ENCODE peak calls at places on chromosomes 7 and 10, in nine cellular contexts. One of them, this sample, is unnamed. For H3K9me3, the result is how much of the 10 kb centered on the place peaks cover.

GRCh38 chr7:96388620-96389383 is 66.9 kb upstream of the SLC25A13 start:
- DNase-seq in stomach: no peak
- DNase-seq in AG04450: peak
- DNase-seq in cardiac muscle cell: no peak
- DNase-seq in ascending aorta: no peak
- DNase-seq in PC-9: no peak
- DNase-seq in CD8-positive, alpha-beta memory T cell: no peak
- DNase-seq in mammary epithelial cell: peak
- DNase-seq in upper lobe of right lung: no peak
- DNase-seq in this sample: peak

GRCh38 chr7:5646846-5647245 is 134.6 kb downstream of the RNF216 start:
- DNase-seq in stomach: no peak
- DNase-seq in AG04450: peak
- DNase-seq in cardiac muscle cell: no peak
- DNase-seq in ascending aorta: no peak
- DNase-seq in PC-9: no peak
- DNase-seq in CD8-positive, alpha-beta memory T cell: no peak
- DNase-seq in mammary epithelial cell: peak
- DNase-seq in upper lobe of right lung: no peak
- DNase-seq in this sample: no peak

GRCh38 chr10:77715536-77715935 is 77.9 kb upstream of the KCNMA1 start:
- DNase-seq in stomach: no peak
- DNase-seq in AG04450: no peak
- DNase-seq in cardiac muscle cell: no peak
- DNase-seq in ascending aorta: no peak
- DNase-seq in PC-9: no peak
- DNase-seq in CD8-positive, alpha-beta memory T cell: no peak
- DNase-seq in mammary epithelial cell: no peak
- DNase-seq in upper lobe of right lung: no peak
- DNase-seq in this sample: no peak

GRCh38 chr10:90125406-90125805 is 424.0 kb downstream of the KIF20B start:
- DNase-seq in stomach: no peak
- DNase-seq in AG04450: no peak
- DNase-seq in cardiac muscle cell: no peak
- DNase-seq in ascending aorta: no peak
- DNase-seq in PC-9: no peak
- DNase-seq in CD8-positive, alpha-beta memory T cell: no peak
- DNase-seq in mammary epithelial cell: no peak
- DNase-seq in upper lobe of right lung: no peak
- DNase-seq in this sample: no peak

GRCh38 chr10:128316925-128317324 is 190.7 kb upstream of the MKI67 start:
- DNase-seq in stomach: no peak
- DNase-seq in AG04450: no peak
- DNase-seq in cardiac muscle cell: no peak
- DNase-seq in ascending aorta: no peak
- DNase-seq in PC-9: no peak
- DNase-seq in CD8-positive, alpha-beta memory T cell: no peak
- DNase-seq in mammary epithelial cell: no peak
- DNase-seq in upper lobe of right lung: no peak
- DNase-seq in this sample: no peak

GRCh38 chr10:130127612-130128607 is 8.3 kb upstream of the GLRX3 start:
- DNase-seq in stomach: peak
- DNase-seq in AG04450: peak
- DNase-seq in cardiac muscle cell: peak
- DNase-seq in ascending aorta: no peak
- DNase-seq in PC-9: peak
- DNase-seq in CD8-positive, alpha-beta memory T cell: peak
- DNase-seq in mammary epithelial cell: peak
- DNase-seq in upper lobe of right lung: no peak
- DNase-seq in this sample: peak

GRCh38 chr7:105210721-105211205 is 178.0 kb downstream of the SRPK2 start:
- DNase-seq in stomach: peak
- DNase-seq in AG04450: no peak
- DNase-seq in cardiac muscle cell: peak
- DNase-seq in ascending aorta: no peak
- DNase-seq in PC-9: no peak
- DNase-seq in CD8-positive, alpha-beta memory T cell: no peak
- DNase-seq in mammary epithelial cell: no peak
- DNase-seq in upper lobe of right lung: no peak
- DNase-seq in this sample: no peak

GRCh38 chr10:63206997-63207952 is 74.1 kb downstream of the NRBF2 start:
- DNase-seq in stomach: no peak
- DNase-seq in AG04450: peak
- DNase-seq in cardiac muscle cell: peak
- DNase-seq in ascending aorta: no peak
- DNase-seq in PC-9: no peak
- DNase-seq in CD8-positive, alpha-beta memory T cell: no peak
- DNase-seq in mammary epithelial cell: peak
- DNase-seq in upper lobe of right lung: no peak
- DNase-seq in this sample: no peak

GRCh38 chr10:126135177-126135576 is 238.8 kb downstream of the FANK1 start:
- DNase-seq in stomach: no peak
- DNase-seq in AG04450: no peak
- DNase-seq in cardiac muscle cell: no peak
- DNase-seq in ascending aorta: no peak
- DNase-seq in PC-9: no peak
- DNase-seq in CD8-positive, alpha-beta memory T cell: no peak
- DNase-seq in mammary epithelial cell: no peak
- DNase-seq in upper lobe of right lung: no peak
- DNase-seq in this sample: peak

GRCh38 chr10:25633542-25633941 is 300.5 kb upstream of the MYO3A start:
- DNase-seq in stomach: no peak
- DNase-seq in AG04450: no peak
- DNase-seq in cardiac muscle cell: no peak
- DNase-seq in ascending aorta: no peak
- DNase-seq in PC-9: no peak
- DNase-seq in CD8-positive, alpha-beta memory T cell: no peak
- DNase-seq in mammary epithelial cell: no peak
- DNase-seq in upper lobe of right lung: no peak
- DNase-seq in this sample: no peak

GRCh38 chr10:4130685-4131084 is 345.7 kb upstream of the KLF6 start:
- DNase-seq in stomach: no peak
- DNase-seq in AG04450: no peak
- DNase-seq in cardiac muscle cell: no peak
- DNase-seq in ascending aorta: no peak
- DNase-seq in PC-9: no peak
- DNase-seq in CD8-positive, alpha-beta memory T cell: peak
- DNase-seq in mammary epithelial cell: no peak
- DNase-seq in upper lobe of right lung: no peak
- DNase-seq in this sample: no peak

DNA sequence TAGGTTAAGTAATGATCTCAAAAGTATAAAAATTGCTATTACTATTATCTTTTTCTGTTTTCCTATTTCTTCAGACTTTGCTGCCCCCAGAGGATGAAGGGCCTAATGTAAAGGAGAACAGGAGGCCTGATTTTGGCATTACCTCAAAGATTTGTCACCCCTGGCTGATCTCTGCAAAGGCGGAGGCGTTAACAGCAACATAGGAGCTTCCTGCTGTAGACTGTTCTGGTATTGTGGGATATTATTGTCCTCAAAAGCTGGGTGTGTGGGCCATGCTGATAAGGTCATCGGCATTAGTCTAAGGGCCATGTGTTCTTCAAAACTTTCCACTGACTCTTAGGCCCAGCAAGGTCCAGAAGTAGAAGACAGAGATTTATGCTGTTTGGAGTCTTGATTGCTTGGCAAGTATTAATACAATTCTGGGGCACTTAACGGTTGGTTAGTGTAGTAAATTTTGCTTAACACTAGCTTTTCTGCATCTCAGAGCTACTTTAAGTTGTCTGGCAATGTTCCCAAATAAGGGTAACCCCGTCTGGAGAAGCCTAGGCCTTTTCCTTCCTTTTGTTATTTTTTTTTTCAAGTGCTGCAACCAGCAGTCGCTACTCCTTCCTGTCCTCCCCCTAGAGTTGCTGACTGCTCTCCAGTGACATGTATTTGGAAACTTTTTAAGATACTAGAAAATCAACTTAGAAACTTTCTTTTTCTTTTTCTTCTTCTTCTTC is 14.0 kb upstream of the ENTPD1 start:
- DNase-seq in stomach: no peak
- DNase-seq in AG04450: no peak
- DNase-seq in cardiac muscle cell: peak
- DNase-seq in ascending aorta: no peak
- DNase-seq in PC-9: no peak
- DNase-seq in CD8-positive, alpha-beta memory T cell: no peak
- DNase-seq in mammary epithelial cell: peak
- DNase-seq in upper lobe of right lung: no peak
- DNase-seq in this sample: no peak
- H3K27ac ChIP-seq in stomach: peak
- H3K27ac ChIP-seq in AG04450: no peak
- H3K27ac ChIP-seq in cardiac muscle cell: peak
- H3K27ac ChIP-seq in ascending aorta: peak
- H3K27ac ChIP-seq in PC-9: no peak
- H3K27ac ChIP-seq in CD8-positive, alpha-beta memory T cell: no peak
- H3K27ac ChIP-seq in mammary epithelial cell: no peak
- H3K27ac ChIP-seq in upper lobe of right lung: peak
- H3K27ac ChIP-seq in this sample: no peak

DNA sequence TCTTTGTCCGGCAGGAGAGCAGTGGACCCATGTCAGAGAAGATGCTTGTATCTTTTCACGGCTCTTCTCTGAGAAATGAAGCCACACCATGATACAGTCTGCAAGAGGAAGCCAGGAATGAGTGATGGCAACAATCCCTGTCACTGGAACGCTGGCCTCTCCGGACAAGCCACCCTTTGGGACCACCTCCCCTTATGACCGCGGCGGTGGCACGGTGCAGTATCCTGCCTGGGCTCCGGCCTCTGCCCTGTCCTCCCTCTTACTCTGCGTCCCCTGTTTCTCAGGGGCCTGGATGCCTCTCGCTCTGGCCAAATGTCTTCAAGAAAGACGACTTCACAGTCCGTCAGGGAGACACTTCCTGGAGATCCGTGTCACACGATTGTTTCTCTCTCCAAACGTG is 370.5 kb downstream of the ZNF716 start:
- DNase-seq in stomach: no peak
- DNase-seq in AG04450: no peak
- DNase-seq in cardiac muscle cell: no peak
- DNase-seq in ascending aorta: no peak
- DNase-seq in PC-9: no peak
- DNase-seq in CD8-positive, alpha-beta memory T cell: no peak
- DNase-seq in mammary epithelial cell: no peak
- DNase-seq in upper lobe of right lung: no peak
- DNase-seq in this sample: no peak
- H3K9me3 ChIP-seq in stomach: half or more
- H3K9me3 ChIP-seq in AG04450: half or more
- H3K9me3 ChIP-seq in cardiac muscle cell: under half
- H3K9me3 ChIP-seq in ascending aorta: under half
- H3K9me3 ChIP-seq in PC-9: under half
- H3K9me3 ChIP-seq in CD8-positive, alpha-beta memory T cell: under half
- H3K9me3 ChIP-seq in mammary epithelial cell: under half
- H3K9me3 ChIP-seq in upper lobe of right lung: under half
- H3K9me3 ChIP-seq in this sample: under half

GRCh38 chr7:98283127-98283886 is 1.8 kb downstream of the BRI3 start:
- DNase-seq in stomach: peak
- DNase-seq in AG04450: no peak
- DNase-seq in cardiac muscle cell: no peak
- DNase-seq in ascending aorta: peak
- DNase-seq in PC-9: peak
- DNase-seq in CD8-positive, alpha-beta memory T cell: no peak
- DNase-seq in mammary epithelial cell: no peak
- DNase-seq in upper lobe of right lung: peak
- DNase-seq in this sample: no peak

GRCh38 chr7:98286093-98286525 is 4.6 kb downstream of the BRI3 start:
- DNase-seq in stomach: peak
- DNase-seq in AG04450: no peak
- DNase-seq in cardiac muscle cell: no peak
- DNase-seq in ascending aorta: peak
- DNase-seq in PC-9: peak
- DNase-seq in CD8-positive, alpha-beta memory T cell: no peak
- DNase-seq in mammary epithelial cell: peak
- DNase-seq in upper lobe of right lung: peak
- DNase-seq in this sample: peak

GRCh38 chr7:98285132-98286092 is 3.9 kb downstream of the BRI3 start:
- DNase-seq in stomach: no peak
- DNase-seq in AG04450: no peak
- DNase-seq in cardiac muscle cell: no peak
- DNase-seq in ascending aorta: no peak
- DNase-seq in PC-9: no peak
- DNase-seq in CD8-positive, alpha-beta memory T cell: no peak
- DNase-seq in mammary epithelial cell: no peak
- DNase-seq in upper lobe of right lung: no peak
- DNase-seq in this sample: no peak

GRCh38 chr7:98283887-98284222 is 2.4 kb downstream of the BRI3 start:
- DNase-seq in stomach: no peak
- DNase-seq in AG04450: no peak
- DNase-seq in cardiac muscle cell: no peak
- DNase-seq in ascending aorta: no peak
- DNase-seq in PC-9: no peak
- DNase-seq in CD8-positive, alpha-beta memory T cell: no peak
- DNase-seq in mammary epithelial cell: no peak
- DNase-seq in upper lobe of right lung: peak
- DNase-seq in this sample: no peak

DNA sequence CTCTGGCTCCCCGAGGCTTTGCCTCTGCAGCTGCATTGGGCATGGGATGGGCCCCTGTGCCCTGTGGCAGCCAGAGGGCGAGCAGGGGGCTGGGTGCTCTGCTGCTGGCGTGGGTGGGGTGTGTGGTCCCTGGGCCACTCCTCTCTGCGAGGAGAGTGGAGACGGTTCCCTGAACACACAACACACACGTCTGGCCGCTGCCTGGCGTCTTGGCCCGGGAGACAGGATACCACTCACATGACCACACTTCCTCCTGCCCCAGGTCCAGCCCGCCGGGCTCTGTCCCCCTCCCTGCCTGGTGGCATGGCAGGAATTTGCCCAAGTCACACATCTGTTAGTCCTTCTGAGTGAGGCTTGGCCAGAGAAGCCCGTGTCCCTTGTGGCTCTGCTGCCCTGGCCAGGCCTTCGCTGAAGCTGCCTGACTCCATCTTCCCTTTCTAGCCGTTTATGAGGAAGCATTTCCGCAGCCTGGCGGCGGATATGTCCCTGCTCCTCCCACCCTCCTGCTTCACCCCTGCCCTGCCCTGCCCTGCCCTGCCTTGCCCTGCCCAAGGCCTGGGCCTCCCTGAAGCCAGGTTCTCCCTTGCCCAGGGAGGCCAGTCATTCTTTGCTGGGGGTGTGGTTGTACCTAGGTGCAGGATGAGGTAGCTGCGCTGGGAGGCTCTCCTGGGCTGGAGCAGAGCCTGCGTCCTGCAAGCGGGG is 3.0 kb downstream of the BRI3 start:
- DNase-seq in stomach: peak
- DNase-seq in AG04450: no peak
- DNase-seq in cardiac muscle cell: no peak
- DNase-seq in ascending aorta: peak
- DNase-seq in PC-9: peak
- DNase-seq in CD8-positive, alpha-beta memory T cell: no peak
- DNase-seq in mammary epithelial cell: peak
- DNase-seq in upper lobe of right lung: peak
- DNase-seq in this sample: peak
- H3K27ac ChIP-seq in stomach: peak
- H3K27ac ChIP-seq in AG04450: peak
- H3K27ac ChIP-seq in cardiac muscle cell: peak
- H3K27ac ChIP-seq in ascending aorta: peak
- H3K27ac ChIP-seq in PC-9: peak
- H3K27ac ChIP-seq in CD8-positive, alpha-beta memory T cell: no peak
- H3K27ac ChIP-seq in mammary epithelial cell: no peak
- H3K27ac ChIP-seq in upper lobe of right lung: peak
- H3K27ac ChIP-seq in this sample: peak

DNA sequence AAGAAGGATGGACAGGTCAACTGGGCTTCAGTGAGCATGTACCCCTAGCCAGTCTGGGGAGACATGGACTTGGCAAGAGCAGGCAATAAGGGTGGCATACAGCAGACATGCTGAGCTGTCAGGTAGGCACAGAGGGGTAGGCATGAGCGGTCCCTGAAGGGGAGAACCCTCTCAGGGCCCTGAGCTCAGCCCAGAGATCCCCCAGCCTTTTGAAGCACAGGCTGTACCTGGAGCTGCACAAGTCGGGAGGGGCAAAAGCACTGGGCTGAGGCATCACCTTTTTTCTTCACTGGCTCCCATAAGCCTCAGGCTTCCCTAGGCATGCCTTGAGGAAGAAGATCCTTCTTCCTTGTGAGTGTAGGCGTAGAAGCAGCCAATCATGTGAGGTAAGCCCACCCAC is 42.3 kb downstream of the ZNF727 start:
- DNase-seq in stomach: no peak
- DNase-seq in AG04450: no peak
- DNase-seq in cardiac muscle cell: no peak
- DNase-seq in ascending aorta: no peak
- DNase-seq in PC-9: no peak
- DNase-seq in CD8-positive, alpha-beta memory T cell: no peak
- DNase-seq in mammary epithelial cell: no peak
- DNase-seq in upper lobe of right lung: no peak
- DNase-seq in this sample: no peak
- H3K9me3 ChIP-seq in stomach: half or more
- H3K9me3 ChIP-seq in AG04450: half or more
- H3K9me3 ChIP-seq in cardiac muscle cell: under half
- H3K9me3 ChIP-seq in ascending aorta: half or more
- H3K9me3 ChIP-seq in PC-9: under half
- H3K9me3 ChIP-seq in CD8-positive, alpha-beta memory T cell: under half
- H3K9me3 ChIP-seq in mammary epithelial cell: under half
- H3K9me3 ChIP-seq in upper lobe of right lung: half or more
- H3K9me3 ChIP-seq in this sample: under half